ENCODE peak calls at places on chromosomes 6 and 20, in ten cellular contexts. P, Z, V, L, F, A, N, K, C and H are unnamed samples.

GRCh38 chr6:2876210-2877056 is 26.7 kb downstream of the SERPINB9 start:
- DNase-seq in P (peak; percentile 76), A (peak; percentile 68), L (no peak), C (peak; percentile 94), Z (peak; percentile 81), F (no peak), N (no peak), V (peak; percentile 95), K (no peak), H (peak; percentile 62)

GRCh38 chr6:7697432-7697819 is 28.5 kb upstream of the BMP6 start:
- DNase-seq in Z (no peak), N (no peak), C (no peak), K (no peak), P (no peak), A (no peak), F (no peak), L (no peak), V (peak; percentile 26), H (no peak)

GRCh38 chr6:45827952-45828530 is 187.6 kb downstream of the CLIC5 start:
- DNase-seq in V (no peak), K (no peak), N (no peak), F (no peak), A (no peak), L (no peak), C (peak; percentile 90), P (no peak), Z (peak; percentile 24), H (no peak)

GRCh38 chr6:32637219-32637880 is at the start of gene HLA-DQA1:
- DNase-seq in C (peak; percentile 10), F (no peak), Z (no peak), L (no peak), K (no peak), N (no peak), P (no peak), A (no peak), V (no peak), H (peak; percentile 62)

GRCh38 chr20:8854566-8854965 is 214.3 kb upstream of the PLCB4 start:
- DNase-seq in V (peak; percentile 37), L (no peak), N (no peak), A (no peak), Z (peak; percentile 83), C (peak; percentile 55), P (peak; percentile 66), F (no peak), K (no peak), H (no peak)

GRCh38 chr6:91860951-91861350 is 1274.1 kb upstream of the MAP3K7 start:
- DNase-seq in C (no peak), L (no peak), N (no peak), P (no peak), A (no peak), K (no peak), F (no peak), Z (peak; percentile 58), V (no peak), H (no peak)

GRCh38 chr6:138485005-138485545 is 14.2 kb downstream of the NHSL1 start:
- DNase-seq in F (no peak), N (no peak), A (no peak), K (no peak), C (peak; percentile 33), V (no peak), Z (peak; percentile 8), L (no peak), P (no peak), H (peak; percentile 36)

GRCh38 chr20:50582591-50583234 is 72.5 kb downstream of the PTPN1 start:
- DNase-seq in Z (no peak), C (no peak), L (no peak), A (no peak), V (no peak), F (no peak), N (no peak), K (no peak), P (no peak), H (no peak)

GRCh38 chr6:135226537-135226936 is 45.4 kb downstream of the MYB start:
- DNase-seq in Z (no peak), A (no peak), V (no peak), F (no peak), N (no peak), L (no peak), K (no peak), C (no peak), P (no peak), H (no peak)

GRCh38 chr6:127904160-127904559 is 3.3 kb upstream of the THEMIS start:
- DNase-seq in Z (no peak), C (no peak), P (no peak), F (no peak), N (no peak), V (no peak), L (no peak), K (no peak), A (no peak), H (no peak)

GRCh38 chr20:48107560-48107959 is 322.3 kb upstream of the SULF2 start:
- DNase-seq in K (no peak), N (no peak), L (no peak), P (no peak), C (peak; percentile 83), A (no peak), Z (no peak), V (no peak), F (no peak), H (no peak)

GRCh38 chr6:118551063-118551672 is 3.1 kb downstream of the PLN start:
- DNase-seq in K (peak; percentile 25), N (no peak), C (peak; percentile 80), A (no peak), V (peak; percentile 77), Z (peak; percentile 79), L (peak; percentile 57), P (no peak), F (no peak), H (peak; percentile 56)

GRCh38 chr20:4065405-4065841 is 50.1 kb upstream of the RNF24 start:
- DNase-seq in V (peak; percentile 77), Z (peak; percentile 86), L (no peak), F (no peak), P (no peak), K (no peak), C (peak; percentile 94), N (no peak), A (no peak), H (no peak)

GRCh38 chr6:113994934-113995342 is 24.0 kb upstream of the HDAC2 start:
- DNase-seq in Z (peak; percentile 93), F (peak; percentile 28), N (no peak), V (peak; percentile 94), K (peak; percentile 87), A (no peak), L (peak; percentile 6), C (peak; percentile 82), P (no peak), H (peak; percentile 96)

GRCh38 chr6:113380591-113380990 is 476.6 kb upstream of the MARCKS start:
- DNase-seq in F (no peak), L (no peak), Z (no peak), A (no peak), C (no peak), N (no peak), K (no peak), P (no peak), V (no peak), H (no peak)

GRCh38 chr20:57748601-57749130 is 38.9 kb upstream of the PMEPA1 start:
- DNase-seq in F (peak; percentile 66), C (peak; percentile 51), A (peak; percentile 76), P (peak; percentile 84), Z (peak; percentile 50), L (peak; percentile 40), K (peak; percentile 99), N (no peak), V (peak; percentile 77), H (peak; percentile 84)

GRCh38 chr6:2902470-2902762 is 693 bp downstream of the SERPINB9 start:
- DNase-seq in C (peak; percentile 54), L (no peak), A (no peak), Z (peak; percentile 24), P (no peak), K (no peak), V (no peak), F (no peak), N (no peak), H (no peak)

GRCh38 chr6:163955752-163956151 is 541.2 kb downstream of the QKI start:
- DNase-seq in N (no peak), A (no peak), C (no peak), K (no peak), Z (no peak), F (no peak), L (no peak), P (no peak), V (no peak), H (no peak)

GRCh38 chr6:155084431-155085123 is 89.5 kb downstream of the TIAM2 start:
- DNase-seq in V (peak; percentile 18), K (no peak), Z (peak; percentile 25), P (no peak), A (no peak), L (no peak), C (peak; percentile 47), N (no peak), F (no peak), H (no peak)

GRCh38 chr6:33854572-33855030 is 50.8 kb upstream of the MLN start:
- DNase-seq in V (no peak), Z (no peak), C (no peak), L (no peak), F (no peak), A (no peak), K (peak; percentile 53), N (no peak), P (no peak), H (no peak)

GRCh38 chr6:159038914-159039884 is 5.6 kb downstream of the TAGAP start:
- DNase-seq in N (no peak), L (no peak), Z (peak; percentile 38), A (no peak), V (peak; percentile 46), K (no peak), F (no peak), C (peak; percentile 65), P (no peak), H (peak; percentile 66)

GRCh38 chr6:52284131-52284459 is 447 bp downstream of the MCM3 start:
- DNase-seq in F (peak; percentile 80), V (peak; percentile 66), P (peak; percentile 29), A (peak; percentile 43), K (peak; percentile 29), Z (peak; percentile 10), N (peak; percentile 37), L (no peak), C (peak; percentile 29), H (peak; percentile 16)

GRCh38 chr20:52494244-52494643 is 302.7 kb upstream of the ZFP64 start:
- DNase-seq in K (no peak), C (peak; percentile 99), F (peak; percentile 78), V (peak; percentile 95), P (no peak), L (peak; percentile 27), Z (peak; percentile 98), N (no peak), A (no peak), H (peak; percentile 12)

GRCh38 chr6:1552296-1552761 is 57.4 kb upstream of the FOXC1 start:
- DNase-seq in F (no peak), K (no peak), P (no peak), V (peak; percentile 63), A (no peak), C (peak; percentile 56), N (no peak), Z (peak; percentile 18), L (no peak), H (no peak)

GRCh38 chr6:108876929-108877775 is 28.9 kb downstream of the ARMC2 start:
- DNase-seq in V (peak; percentile 53), K (no peak), A (peak; percentile 42), C (peak; percentile 90), L (no peak), N (no peak), F (no peak), P (peak; percentile 68), Z (peak; percentile 67), H (no peak)

GRCh38 chr6:2959909-2960719 is 11.3 kb downstream of the SERPINB6 start:
- DNase-seq in F (no peak), L (no peak), N (no peak), K (no peak), A (peak; percentile 29), P (no peak), V (peak; percentile 94), C (peak; percentile 68), Z (peak; percentile 90), H (peak; percentile 43)

GRCh38 chr6:19771753-19772336 is 65.3 kb upstream of the ID4 start:
- DNase-seq in K (no peak), V (peak; percentile 49), N (no peak), F (no peak), Z (peak; percentile 64), L (no peak), A (no peak), C (peak; percentile 66), P (no peak), H (no peak)

GRCh38 chr6:152310371-152310954 is 326.7 kb downstream of the SYNE1 start:
- DNase-seq in C (no peak), Z (no peak), A (no peak), L (peak; percentile 68), V (no peak), N (no peak), P (no peak), F (no peak), K (no peak), H (no peak)